ENCODE peak calls at places on chromosomes 16 and 17, in nine cellular contexts. One of them, this sample, is unnamed.

GRCh38 chr17:10724546-10725195 is 5.2 kb downstream of the TMEM220 start:
- DNase-seq in GM12891: no peak
- DNase-seq in A549: no peak
- DNase-seq in ovary: no peak
- DNase-seq in IMR-90: no peak
- DNase-seq in HepG2: no peak
- DNase-seq in esophagus squamous epithelium: no peak
- DNase-seq in NB4: no peak
- DNase-seq in tibial nerve: no peak
- DNase-seq in this sample: peak

GRCh38 chr17:77164483-77165030 is 23.8 kb downstream of the SEC14L1 start:
- DNase-seq in GM12891: no peak
- DNase-seq in A549: no peak
- DNase-seq in ovary: no peak
- DNase-seq in IMR-90: peak
- DNase-seq in HepG2: peak
- DNase-seq in esophagus squamous epithelium: no peak
- DNase-seq in NB4: no peak
- DNase-seq in tibial nerve: no peak
- DNase-seq in this sample: no peak

GRCh38 chr17:81889602-81890001 is 1.8 kb downstream of the ALYREF start:
- DNase-seq in GM12891: no peak
- DNase-seq in A549: no peak
- DNase-seq in ovary: no peak
- DNase-seq in IMR-90: no peak
- DNase-seq in HepG2: no peak
- DNase-seq in esophagus squamous epithelium: no peak
- DNase-seq in NB4: no peak
- DNase-seq in tibial nerve: no peak
- DNase-seq in this sample: no peak

GRCh38 chr17:55322451-55322985 is 57.8 kb downstream of the HLF start:
- DNase-seq in GM12891: no peak
- DNase-seq in A549: no peak
- DNase-seq in ovary: no peak
- DNase-seq in IMR-90: no peak
- DNase-seq in HepG2: no peak
- DNase-seq in esophagus squamous epithelium: no peak
- DNase-seq in NB4: no peak
- DNase-seq in tibial nerve: no peak
- DNase-seq in this sample: no peak

GRCh38 chr16:5678371-5678770 is 580.8 kb upstream of the EEF2KMT start:
- DNase-seq in GM12891: no peak
- DNase-seq in A549: no peak
- DNase-seq in ovary: no peak
- DNase-seq in IMR-90: no peak
- DNase-seq in HepG2: no peak
- DNase-seq in esophagus squamous epithelium: no peak
- DNase-seq in NB4: peak
- DNase-seq in tibial nerve: no peak
- DNase-seq in this sample: no peak

GRCh38 chr16:35745821-35746248 is 2286.4 kb downstream of the TP53TG3F start:
- DNase-seq in GM12891: no peak
- DNase-seq in A549: no peak
- DNase-seq in ovary: no peak
- DNase-seq in IMR-90: no peak
- DNase-seq in HepG2: no peak
- DNase-seq in esophagus squamous epithelium: no peak
- DNase-seq in NB4: no peak
- DNase-seq in tibial nerve: no peak
- DNase-seq in this sample: no peak

GRCh38 chr16:64771273-64771672 is 350.6 kb downstream of the CDH11 start:
- DNase-seq in GM12891: no peak
- DNase-seq in A549: no peak
- DNase-seq in ovary: no peak
- DNase-seq in IMR-90: no peak
- DNase-seq in HepG2: no peak
- DNase-seq in esophagus squamous epithelium: no peak
- DNase-seq in NB4: no peak
- DNase-seq in tibial nerve: no peak
- DNase-seq in this sample: no peak

GRCh38 chr17:22510504-22510903 is 818.2 kb downstream of the KCNJ18 start:
- DNase-seq in GM12891: no peak
- DNase-seq in A549: no peak
- DNase-seq in ovary: no peak
- DNase-seq in IMR-90: no peak
- DNase-seq in HepG2: no peak
- DNase-seq in esophagus squamous epithelium: no peak
- DNase-seq in NB4: no peak
- DNase-seq in tibial nerve: no peak
- DNase-seq in this sample: no peak

DNA sequence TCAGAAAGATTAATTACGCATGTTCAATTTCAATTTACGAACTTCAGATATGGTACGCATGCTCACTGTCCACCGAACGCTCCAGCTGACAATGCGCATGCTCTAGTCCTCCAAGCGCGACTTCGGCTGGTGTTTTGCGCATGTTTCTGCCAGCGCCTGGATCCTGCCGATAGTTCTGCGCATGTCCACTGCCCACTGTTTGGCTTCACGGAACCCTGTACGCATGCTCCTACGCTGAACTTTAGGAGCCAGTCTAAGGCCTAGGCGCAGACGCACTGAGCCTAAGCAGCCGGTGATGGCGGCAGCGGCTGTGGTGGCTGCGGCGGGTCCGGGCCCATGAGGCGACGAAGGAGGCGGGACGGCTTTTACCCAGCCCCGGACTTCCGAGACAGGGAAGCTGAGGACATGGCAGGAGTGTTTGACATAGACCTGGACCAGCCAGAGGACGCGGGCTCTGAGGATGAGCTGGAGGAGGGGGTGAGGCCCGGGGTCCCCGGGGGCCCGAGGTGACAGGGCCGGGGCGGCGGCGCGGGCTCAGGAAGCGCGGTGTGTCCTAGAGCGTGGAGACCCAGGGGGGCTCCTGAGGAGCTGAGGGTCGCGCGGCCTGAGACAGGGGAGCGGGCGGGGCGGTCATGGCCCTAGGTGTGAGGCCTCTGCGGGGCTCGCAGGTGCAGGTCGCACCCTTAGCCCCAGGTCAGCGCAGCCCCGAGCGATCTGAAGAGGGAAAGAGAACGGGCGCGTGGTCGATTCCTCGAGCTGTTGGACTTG is at the start of the genes RPS6KB1 and TUBD1:
- DNase-seq in GM12891: peak
- DNase-seq in A549: peak
- DNase-seq in ovary: peak
- DNase-seq in IMR-90: peak
- DNase-seq in HepG2: peak
- DNase-seq in esophagus squamous epithelium: peak
- DNase-seq in NB4: peak
- DNase-seq in tibial nerve: peak
- DNase-seq in this sample: peak
- TF ChIP-seq POLR2A in GM12891: peak
- TF ChIP-seq POLR2A in A549: peak
- TF ChIP-seq POLR2A in ovary: peak
- TF ChIP-seq POLR2A in IMR-90: peak
- TF ChIP-seq POLR2A in HepG2: peak
- TF ChIP-seq POLR2A in esophagus squamous epithelium: peak
- TF ChIP-seq POLR2A in NB4: peak
- TF ChIP-seq POLR2A in tibial nerve: peak
- TF ChIP-seq POLR2A in this sample: peak

GRCh38 chr17:75869282-75870141 is 8.9 kb downstream of the TRIM47 start:
- DNase-seq in GM12891: no peak
- DNase-seq in A549: peak
- DNase-seq in ovary: peak
- DNase-seq in IMR-90: peak
- DNase-seq in HepG2: peak
- DNase-seq in esophagus squamous epithelium: no peak
- DNase-seq in NB4: no peak
- DNase-seq in tibial nerve: peak
- DNase-seq in this sample: no peak
- TF ChIP-seq POLR2A in GM12891: no peak
- TF ChIP-seq POLR2A in A549: no peak
- TF ChIP-seq POLR2A in ovary: no peak
- TF ChIP-seq POLR2A in IMR-90: no peak
- TF ChIP-seq POLR2A in HepG2: peak
- TF ChIP-seq POLR2A in esophagus squamous epithelium: no peak
- TF ChIP-seq POLR2A in NB4: no peak
- TF ChIP-seq POLR2A in tibial nerve: peak
- TF ChIP-seq POLR2A in this sample: no peak

GRCh38 chr17:45251931-45252330 is 10.0 kb downstream of the SPATA32 start:
- DNase-seq in GM12891: no peak
- DNase-seq in A549: no peak
- DNase-seq in ovary: no peak
- DNase-seq in IMR-90: no peak
- DNase-seq in HepG2: no peak
- DNase-seq in esophagus squamous epithelium: no peak
- DNase-seq in NB4: no peak
- DNase-seq in tibial nerve: no peak
- DNase-seq in this sample: no peak
- TF ChIP-seq POLR2A in GM12891: no peak
- TF ChIP-seq POLR2A in A549: no peak
- TF ChIP-seq POLR2A in ovary: no peak
- TF ChIP-seq POLR2A in IMR-90: no peak
- TF ChIP-seq POLR2A in HepG2: no peak
- TF ChIP-seq POLR2A in esophagus squamous epithelium: no peak
- TF ChIP-seq POLR2A in NB4: no peak
- TF ChIP-seq POLR2A in tibial nerve: no peak
- TF ChIP-seq POLR2A in this sample: no peak

GRCh38 chr16:74695450-74696422 is 4.9 kb downstream of the MLKL start:
- DNase-seq in GM12891: peak
- DNase-seq in A549: peak
- DNase-seq in ovary: peak
- DNase-seq in IMR-90: peak
- DNase-seq in HepG2: peak
- DNase-seq in esophagus squamous epithelium: peak
- DNase-seq in NB4: peak
- DNase-seq in tibial nerve: peak
- DNase-seq in this sample: peak
- TF ChIP-seq POLR2A in GM12891: no peak
- TF ChIP-seq POLR2A in A549: peak
- TF ChIP-seq POLR2A in ovary: no peak
- TF ChIP-seq POLR2A in IMR-90: no peak
- TF ChIP-seq POLR2A in HepG2: peak
- TF ChIP-seq POLR2A in esophagus squamous epithelium: no peak
- TF ChIP-seq POLR2A in NB4: no peak
- TF ChIP-seq POLR2A in tibial nerve: peak
- TF ChIP-seq POLR2A in this sample: peak

GRCh38 chr17:74779948-74780400 is 3.8 kb upstream of the NAT9 start:
- DNase-seq in GM12891: peak
- DNase-seq in A549: no peak
- DNase-seq in ovary: no peak
- DNase-seq in IMR-90: no peak
- DNase-seq in HepG2: no peak
- DNase-seq in esophagus squamous epithelium: no peak
- DNase-seq in NB4: peak
- DNase-seq in tibial nerve: peak
- DNase-seq in this sample: peak
- TF ChIP-seq POLR2A in GM12891: no peak
- TF ChIP-seq POLR2A in A549: no peak
- TF ChIP-seq POLR2A in ovary: no peak
- TF ChIP-seq POLR2A in IMR-90: no peak
- TF ChIP-seq POLR2A in HepG2: no peak
- TF ChIP-seq POLR2A in esophagus squamous epithelium: no peak
- TF ChIP-seq POLR2A in NB4: no peak
- TF ChIP-seq POLR2A in tibial nerve: no peak
- TF ChIP-seq POLR2A in this sample: no peak

GRCh38 chr16:11667824-11668589 is at the start of gene SNN:
- DNase-seq in GM12891: peak
- DNase-seq in A549: peak
- DNase-seq in ovary: peak
- DNase-seq in IMR-90: peak
- DNase-seq in HepG2: peak
- DNase-seq in esophagus squamous epithelium: no peak
- DNase-seq in NB4: peak
- DNase-seq in tibial nerve: peak
- DNase-seq in this sample: peak
- TF ChIP-seq POLR2A in GM12891: no peak
- TF ChIP-seq POLR2A in A549: peak
- TF ChIP-seq POLR2A in ovary: no peak
- TF ChIP-seq POLR2A in IMR-90: peak
- TF ChIP-seq POLR2A in HepG2: no peak
- TF ChIP-seq POLR2A in esophagus squamous epithelium: no peak
- TF ChIP-seq POLR2A in NB4: no peak
- TF ChIP-seq POLR2A in tibial nerve: peak
- TF ChIP-seq POLR2A in this sample: no peak

GRCh38 chr17:44216674-44217073 is 2.8 kb downstream of the UBTF start:
- DNase-seq in GM12891: no peak
- DNase-seq in A549: no peak
- DNase-seq in ovary: no peak
- DNase-seq in IMR-90: no peak
- DNase-seq in HepG2: no peak
- DNase-seq in esophagus squamous epithelium: no peak
- DNase-seq in NB4: peak
- DNase-seq in tibial nerve: no peak
- DNase-seq in this sample: no peak

GRCh38 chr17:44217738-44218343 is 1.6 kb downstream of the UBTF start:
- DNase-seq in GM12891: no peak
- DNase-seq in A549: no peak
- DNase-seq in ovary: no peak
- DNase-seq in IMR-90: no peak
- DNase-seq in HepG2: no peak
- DNase-seq in esophagus squamous epithelium: no peak
- DNase-seq in NB4: no peak
- DNase-seq in tibial nerve: no peak
- DNase-seq in this sample: peak

GRCh38 chr17:44219636-44220210 is at the start of gene UBTF:
- DNase-seq in GM12891: no peak
- DNase-seq in A549: peak
- DNase-seq in ovary: peak
- DNase-seq in IMR-90: peak
- DNase-seq in HepG2: peak
- DNase-seq in esophagus squamous epithelium: no peak
- DNase-seq in NB4: peak
- DNase-seq in tibial nerve: no peak
- DNase-seq in this sample: peak

GRCh38 chr17:44219126-44219635 is 294 bp downstream of the UBTF start:
- DNase-seq in GM12891: peak
- DNase-seq in A549: peak
- DNase-seq in ovary: peak
- DNase-seq in IMR-90: peak
- DNase-seq in HepG2: peak
- DNase-seq in esophagus squamous epithelium: no peak
- DNase-seq in NB4: peak
- DNase-seq in tibial nerve: no peak
- DNase-seq in this sample: peak

DNA sequence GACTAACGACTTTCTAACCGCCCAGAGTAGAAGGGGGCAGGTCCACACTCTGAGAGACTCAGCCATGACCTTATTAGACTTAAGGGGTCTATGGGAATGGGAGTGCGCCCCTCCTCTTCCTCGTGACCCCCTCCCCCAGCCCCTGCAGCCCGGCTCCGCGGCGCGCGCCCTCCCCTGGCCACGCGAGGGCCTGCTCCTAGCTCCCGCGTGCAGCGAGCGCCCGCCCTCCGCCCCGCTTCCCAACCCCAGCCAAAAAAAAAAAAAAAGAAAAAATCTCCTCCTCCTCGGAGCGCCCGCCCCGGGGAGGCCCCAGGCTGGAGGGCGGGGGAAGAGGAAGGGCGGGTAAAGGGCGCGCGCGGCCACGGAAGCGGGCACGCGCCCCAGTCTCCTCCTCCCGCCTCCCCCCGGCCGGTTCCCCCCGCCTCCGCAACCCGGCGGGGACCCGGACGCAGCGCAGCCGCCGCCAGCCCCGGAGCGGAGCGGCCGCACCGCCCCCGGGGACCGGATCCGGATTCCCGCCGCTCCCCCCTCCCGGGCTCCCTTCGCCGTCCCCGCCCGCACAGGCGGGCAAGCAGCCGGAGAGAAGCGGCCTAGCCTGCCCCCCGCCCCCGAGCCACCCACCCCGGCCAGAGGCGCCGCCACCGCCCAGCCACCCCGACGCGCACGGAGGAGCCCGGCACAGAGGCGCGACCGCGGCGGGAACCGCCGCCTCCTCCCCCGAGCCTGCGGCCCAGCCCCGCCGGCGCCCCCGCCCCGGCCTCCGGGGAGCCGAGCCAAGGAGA is 940 bp downstream of the UBTF start:
- DNase-seq in GM12891: peak
- DNase-seq in A549: peak
- DNase-seq in ovary: peak
- DNase-seq in IMR-90: peak
- DNase-seq in HepG2: peak
- DNase-seq in esophagus squamous epithelium: peak
- DNase-seq in NB4: peak
- DNase-seq in tibial nerve: peak
- DNase-seq in this sample: peak
- TF ChIP-seq POLR2A in GM12891: no peak
- TF ChIP-seq POLR2A in A549: peak
- TF ChIP-seq POLR2A in ovary: peak
- TF ChIP-seq POLR2A in IMR-90: peak
- TF ChIP-seq POLR2A in HepG2: peak
- TF ChIP-seq POLR2A in esophagus squamous epithelium: peak
- TF ChIP-seq POLR2A in NB4: peak
- TF ChIP-seq POLR2A in tibial nerve: peak
- TF ChIP-seq POLR2A in this sample: peak

This sample was measured in Peyer's patch.